ENCODE peak calls at places on chromosomes 13 and 19, in four cellular contexts. T is endodermal cell; U is AG04450; C is effector memory CD4-positive, alpha-beta T cell. M is an unnamed sample.

GRCh38 chr19:48720613-48721296 is 1.2 kb upstream of the MAMSTR start:
- DNase-seq in C (peak), U (peak), T (peak), M (peak)

GRCh38 chr19:7874857-7875393 is 735 bp upstream of the PRR36 start:
- DNase-seq in U (no peak), C (no peak), T (no peak), M (no peak)

GRCh38 chr19:11581740-11582139 is 4.3 kb upstream of the ACP5 start:
- DNase-seq in T (no peak), U (no peak), C (no peak), M (no peak)

GRCh38 chr13:80251403-80251802 is 89.5 kb downstream of the SPRY2 start:
- DNase-seq in C (no peak), T (no peak), U (peak), M (no peak)

GRCh38 chr13:33123066-33123940 is 107.1 kb downstream of the KL start:
- DNase-seq in C (no peak), U (no peak), T (no peak), M (no peak)

GRCh38 chr19:45507864-45508680 is 793 bp downstream of the VASP start:
- DNase-seq in T (peak), C (peak), U (no peak), M (no peak)

GRCh38 chr13:48775804-48776203 is 122.1 kb downstream of the CYSLTR2 start:
- DNase-seq in C (no peak), T (no peak), U (peak), M (no peak)

GRCh38 chr13:109483369-109483768 is 303.0 kb downstream of the IRS2 start:
- DNase-seq in T (no peak), C (no peak), U (no peak), M (no peak)

GRCh38 chr19:14005381-14006084 is 587 bp downstream of the RFX1 start:
- DNase-seq in C (peak), T (peak), U (peak), M (peak)

GRCh38 chr19:17489392-17490030 is 19.2 kb downstream of the SLC27A1 start:
- DNase-seq in U (no peak), C (no peak), T (no peak), M (no peak)

GRCh38 chr19:6767081-6767356 is 216 bp downstream of the SH2D3A start:
- DNase-seq in U (no peak), T (no peak), C (no peak), M (no peak)

GRCh38 chr19:18861235-18861634 is 29.5 kb downstream of the UPF1 start:
- DNase-seq in U (no peak), T (no peak), C (no peak), M (no peak)

GRCh38 chr19:6987850-6988249 is 33.4 kb downstream of the MBD3L2B start:
- DNase-seq in T (no peak), U (no peak), C (no peak), M (no peak)

GRCh38 chr13:48446454-48446853 is 33.5 kb upstream of the LPAR6 start:
- DNase-seq in T (no peak), C (no peak), U (peak), M (no peak)

GRCh38 chr13:99200433-99201167 is at the start of gene UBAC2:
- DNase-seq in T (peak), C (peak), U (peak), M (peak)

GRCh38 chr13:76790519-76791289 is 95.5 kb downstream of the KCTD12 start:
- DNase-seq in U (no peak), C (no peak), T (no peak), M (no peak)

GRCh38 chr19:16024266-16025107 is 51.8 kb upstream of the TPM4 start:
- DNase-seq in C (no peak), U (no peak), T (no peak), M (no peak)

GRCh38 chr13:98285852-98286594 is 109.0 kb upstream of the RNF113B start:
- DNase-seq in U (no peak), T (no peak), C (no peak), M (no peak)

GRCh38 chr19:35712529-35712909 is 5.3 kb upstream of the KMT2B start:
- DNase-seq in T (no peak), C (no peak), U (no peak), M (no peak)

GRCh38 chr19:4390017-4390861 is 10.1 kb downstream of the SH3GL1 start:
- DNase-seq in T (peak), U (no peak), C (no peak), M (no peak)

GRCh38 chr19:41815301-41815700 is 18.9 kb downstream of the CEACAM3 start:
- DNase-seq in C (no peak), T (no peak), U (no peak), M (no peak)

GRCh38 chr19:1016647-1017114 is 4.2 kb downstream of the TMEM259 start:
- DNase-seq in T (no peak), C (no peak), U (no peak), M (no peak)

GRCh38 chr19:14406645-14407331 is 12.4 kb downstream of the DDX39A start:
- DNase-seq in T (no peak), U (no peak), C (no peak), M (no peak)

GRCh38 chr19:18847516-18848463 is 16.0 kb downstream of the UPF1 start:
- DNase-seq in U (no peak), T (no peak), C (no peak), M (no peak)

GRCh38 chr13:97574926-97575325 is 141.0 kb downstream of the RAP2A start:
- DNase-seq in U (peak), C (no peak), T (peak), M (no peak)

GRCh38 chr19:15432018-15432494 is 13.3 kb upstream of the AKAP8L start:
- DNase-seq in C (no peak), T (no peak), U (no peak), M (no peak)

GRCh38 chr13:44879452-44880058 is 109.7 kb downstream of the NUFIP1 start:
- DNase-seq in U (no peak), T (peak), C (no peak), M (no peak)

GRCh38 chr19:3176715-3177501 is 1.7 kb upstream of the S1PR4 start:
- DNase-seq in T (no peak), U (no peak), C (peak), M (no peak)

GRCh38 chr19:21848706-21849105 is 12.7 kb upstream of the ZNF43 start:
- DNase-seq in T (no peak), C (no peak), U (peak), M (no peak)

GRCh38 chr13:79407349-79407979 is 1.4 kb upstream of the RBM26 start:
- DNase-seq in U (no peak), T (no peak), C (no peak), M (no peak)

GRCh38 chr19:42076375-42076944 is 494 bp downstream of the ZNF574 start:
- DNase-seq in T (no peak), U (no peak), C (no peak), M (no peak)

GRCh38 chr19:54517483-54517882 is 14.9 kb downstream of the LAIR2 start:
- DNase-seq in T (peak), U (no peak), C (no peak), M (no peak)

GRCh38 chr13:51955281-51955771 is 55.9 kb downstream of the ATP7B start:
- DNase-seq in U (no peak), T (no peak), C (no peak), M (no peak)

GRCh38 chr13:81781471-81781870 is 1440.5 kb upstream of the SPRY2 start:
- DNase-seq in U (no peak), T (no peak), C (no peak), M (no peak)

GRCh38 chr19:46357846-46358583 is 11.1 kb downstream of the PPP5C start:
- DNase-seq in U (no peak), C (no peak), T (no peak), M (no peak)

GRCh38 chr13:35927554-35927953 is 203.6 kb downstream of the DCLK1 start:
- DNase-seq in C (no peak), T (no peak), U (peak), M (no peak)

GRCh38 chr13:113176292-113176691 is 17.8 kb downstream of the PROZ start:
- DNase-seq in C (peak), U (no peak), T (no peak), M (no peak)

GRCh38 chr19:5926641-5927438 is 12.8 kb downstream of the CAPS start:
- DNase-seq in C (no peak), U (no peak), T (no peak), M (no peak)

GRCh38 chr19:56916528-56916927 is 76.0 kb upstream of the PEG3 start:
- DNase-seq in T (no peak), U (no peak), C (no peak), M (no peak)

GRCh38 chr19:56919308-56919995 is 78.9 kb upstream of the PEG3 start:
- DNase-seq in C (no peak), U (no peak), T (no peak), M (no peak)

GRCh38 chr19:56918682-56919307 is 78.3 kb upstream of the PEG3 start:
- DNase-seq in U (no peak), C (no peak), T (no peak), M (no peak)

GRCh38 chr19:56912406-56912805 is 71.9 kb upstream of the PEG3 start:
- DNase-seq in T (no peak), U (no peak), C (no peak), M (no peak)

GRCh38 chr19:56917998-56918397 is 77.5 kb upstream of the PEG3 start:
- DNase-seq in C (no peak), U (no peak), T (no peak), M (no peak)
- H3K27ac ChIP-seq in C (no peak), U (no peak), T (no peak), M (no peak)

DNA sequence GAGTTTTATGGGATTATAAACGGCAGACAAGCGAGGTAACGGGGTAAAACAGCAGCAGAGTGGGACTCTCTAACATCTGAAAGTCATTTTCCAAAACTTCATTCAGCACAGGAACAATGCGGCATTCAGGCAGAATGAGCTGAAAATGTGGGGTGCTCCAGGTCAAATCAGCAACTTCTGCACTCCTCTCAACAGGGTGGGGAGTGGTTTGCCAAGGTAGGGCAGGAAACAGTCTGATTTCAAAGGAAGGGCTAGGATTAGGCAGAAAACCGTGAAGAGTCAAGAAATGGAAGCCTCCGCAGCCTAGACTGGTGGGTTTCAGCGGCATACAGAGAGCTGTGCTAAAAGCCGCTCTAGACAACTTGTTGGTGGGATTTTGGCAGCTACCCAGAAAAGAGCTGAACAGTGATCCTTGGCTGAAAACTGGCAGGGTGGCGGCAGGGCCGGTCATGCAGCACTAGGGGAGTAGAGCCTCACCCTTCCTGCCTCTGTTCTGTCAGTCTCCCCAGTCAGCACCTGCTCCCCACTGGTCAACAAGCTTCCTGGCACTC is 154.2 kb upstream of the KLF12 start:
- DNase-seq in U (no peak), T (peak), C (peak), M (peak)
- H3K27ac ChIP-seq in U (no peak), T (peak), C (peak), M (peak)

GRCh38 chr13:23350009-23350408 is 83.5 kb downstream of the SACS start:
- DNase-seq in U (no peak), T (no peak), C (no peak), M (no peak)
- H3K27ac ChIP-seq in U (no peak), T (no peak), C (no peak), M (no peak)

GRCh38 chr19:12984683-12985048 is 10.6 kb upstream of the NFIX start:
- DNase-seq in T (no peak), C (no peak), U (no peak), M (no peak)
- H3K27ac ChIP-seq in T (no peak), C (no peak), U (no peak), M (peak)

M was measured in caudate nucleus.